ENCODE peak calls at places on chromosomes 2 and 18, in four cellular contexts. Z, M, B and A are unnamed samples.

GRCh38 chr2:195563857-195564512 is 93.0 kb upstream of the SLC39A10 start:
- DNase-seq in Z (no peak), M (no peak), B (no peak), A (no peak)

GRCh38 chr18:55794288-55795052 is 206.5 kb upstream of the TCF4 start:
- DNase-seq in Z (no peak), M (no peak), B (no peak), A (no peak)

GRCh38 chr2:119136093-119136492 is 22.5 kb downstream of the C1QL2 start:
- DNase-seq in Z (no peak), M (no peak), B (no peak), A (peak; percentile 54)

GRCh38 chr2:225994748-225995405 is 595.4 kb downstream of the NYAP2 start:
- DNase-seq in Z (no peak), M (no peak), B (no peak), A (no peak)

GRCh38 chr18:24793742-24794141 is 333.3 kb downstream of the HRH4 start:
- DNase-seq in Z (no peak), M (no peak), B (no peak), A (no peak)

GRCh38 chr2:226334981-226335720 is 464.5 kb downstream of the IRS1 start:
- DNase-seq in Z (no peak), M (no peak), B (no peak), A (no peak)

GRCh38 chr2:180938419-180938818 is 42.0 kb upstream of the UBE2E3 start:
- DNase-seq in Z (no peak), M (no peak), B (no peak), A (no peak)

GRCh38 chr18:53324353-53324752 is 900.1 kb downstream of the MBD2 start:
- DNase-seq in Z (no peak), M (no peak), B (no peak), A (no peak)

GRCh38 chr2:109322111-109322510 is 193.1 kb downstream of the SH3RF3 start:
- DNase-seq in Z (peak; percentile 99), M (no peak), B (no peak), A (no peak)

GRCh38 chr2:197191948-197192338 is 118.6 kb downstream of the ANKRD44 start:
- DNase-seq in Z (no peak), M (no peak), B (no peak), A (no peak)

GRCh38 chr2:19871836-19872235 is 29.9 kb downstream of the TTC32 start:
- DNase-seq in Z (peak; percentile 33), M (no peak), B (no peak), A (no peak)

GRCh38 chr2:74944987-74945782 is 13.3 kb upstream of the POLE4 start:
- DNase-seq in Z (no peak), M (no peak), B (no peak), A (no peak)

GRCh38 chr2:113212245-113213060 is 38.7 kb downstream of the PSD4 start:
- DNase-seq in Z (peak; percentile 73), M (peak; percentile 20), B (no peak), A (peak; percentile 60)

GRCh38 chr2:160109939-160110673 is 47.7 kb upstream of the PLA2R1 start:
- DNase-seq in Z (peak; percentile 73), M (peak; percentile 85), B (peak; percentile 58), A (peak; percentile 56)

GRCh38 chr2:100766806-100767205 is 53.1 kb upstream of the NPAS2 start:
- DNase-seq in Z (no peak), M (no peak), B (no peak), A (no peak)

GRCh38 chr18:7388752-7389151 is 157.9 kb downstream of the LRRC30 start:
- DNase-seq in Z (no peak), M (peak; percentile 58), B (no peak), A (no peak)

GRCh38 chr2:239279508-239280295 is 121.1 kb downstream of the HDAC4 start:
- DNase-seq in Z (no peak), M (no peak), B (peak; percentile 39), A (peak; percentile 50)

GRCh38 chr18:5456577-5457466 is 87.0 kb downstream of the EPB41L3 start:
- DNase-seq in Z (no peak), M (peak; percentile 81), B (no peak), A (peak; percentile 50)

GRCh38 chr18:45248240-45248903 is 366.9 kb upstream of the SLC14A2 start:
- DNase-seq in Z (peak; percentile 67), M (no peak), B (no peak), A (no peak)

GRCh38 chr2:240213476-240214391 is 73.3 kb upstream of the OTOS start:
- DNase-seq in Z (peak; percentile 53), M (no peak), B (peak; percentile 48), A (peak; percentile 53)

GRCh38 chr2:18792226-18792629 is 202.9 kb upstream of the NT5C1B start:
- DNase-seq in Z (no peak), M (no peak), B (no peak), A (no peak)

GRCh38 chr2:170255971-170256370 is 78.0 kb downstream of the MYO3B start:
- DNase-seq in Z (no peak), M (no peak), B (no peak), A (no peak)

GRCh38 chr2:201127570-201127969 is 11.6 kb downstream of the CFLAR start:
- DNase-seq in Z (no peak), M (no peak), B (no peak), A (no peak)

GRCh38 chr2:118185210-118186109 is 97.2 kb downstream of the INSIG2 start:
- DNase-seq in Z (peak; percentile 77), M (peak; percentile 77), B (peak; percentile 84), A (peak; percentile 79)

GRCh38 chr18:70132999-70133398 is 72.5 kb downstream of the RTTN start:
- DNase-seq in Z (peak; percentile 63), M (no peak), B (no peak), A (no peak)

GRCh38 chr2:96164459-96165184 is 19.4 kb upstream of the DUSP2 start:
- DNase-seq in Z (no peak), M (peak; percentile 44), B (peak; percentile 26), A (peak; percentile 88)

GRCh38 chr2:11562011-11562410 is 28.2 kb downstream of the GREB1 start:
- DNase-seq in Z (no peak), M (no peak), B (peak; percentile 16), A (peak; percentile 17)

GRCh38 chr18:8889479-8889878 is 184.1 kb downstream of the MTCL1 start:
- DNase-seq in Z (no peak), M (no peak), B (no peak), A (no peak)

GRCh38 chr18:34783485-34783884 is 73.4 kb downstream of the DTNA start:
- DNase-seq in Z (no peak), M (no peak), B (no peak), A (no peak)

GRCh38 chr18:304887-305529 is 37.2 kb upstream of the THOC1 start:
- DNase-seq in Z (no peak), M (peak; percentile 50), B (no peak), A (no peak)

GRCh38 chr18:42281124-42281523 is 326.1 kb downstream of the PIK3C3 start:
- DNase-seq in Z (no peak), M (no peak), B (no peak), A (no peak)

GRCh38 chr2:9703701-9704221 is 73.0 kb upstream of the YWHAQ start:
- DNase-seq in Z (no peak), M (no peak), B (no peak), A (peak; percentile 20)

GRCh38 chr2:6580982-6581381 is 284.7 kb downstream of the CMPK2 start:
- DNase-seq in Z (no peak), M (no peak), B (no peak), A (no peak)

GRCh38 chr2:1911811-1912210 is 167.5 kb upstream of the PXDN start:
- DNase-seq in Z (no peak), M (no peak), B (no peak), A (no peak)

GRCh38 chr18:25826823-25827617 is 263.4 kb downstream of the SS18 start:
- DNase-seq in Z (no peak), M (no peak), B (no peak), A (no peak)

GRCh38 chr2:38190542-38191218 is 114.7 kb upstream of the CYP1B1 start:
- DNase-seq in Z (no peak), M (no peak), B (no peak), A (no peak)

GRCh38 chr2:232831496-232831895 is 38.6 kb upstream of the SNORC start:
- DNase-seq in Z (no peak), M (no peak), B (no peak), A (no peak)

GRCh38 chr2:232833830-232834229 is 36.2 kb upstream of the SNORC start:
- DNase-seq in Z (no peak), M (peak; percentile 17), B (no peak), A (no peak)

GRCh38 chr2:232839680-232840079 is 30.4 kb upstream of the SNORC start:
- DNase-seq in Z (no peak), M (no peak), B (no peak), A (no peak)

GRCh38 chr2:232838406-232838874 is 31.6 kb upstream of the SNORC start:
- DNase-seq in Z (no peak), M (no peak), B (no peak), A (no peak)

GRCh38 chr2:232836934-232837333 is 33.1 kb upstream of the SNORC start:
- DNase-seq in Z (no peak), M (no peak), B (no peak), A (no peak)
- H3K36me3 ChIP-seq in Z (peaks cover 84% of the 10 kb centered on the region), M (peaks cover 4% of the 10 kb centered on the region), B (peaks cover 23% of the 10 kb centered on the region), A (peaks cover 12% of the 10 kb centered on the region)

GRCh38 chr2:50345691-50346090 is 686.2 kb downstream of the NRXN1 start:
- DNase-seq in Z (no peak), M (no peak), B (no peak), A (peak; percentile 14)

GRCh38 chr2:50344509-50345106 is 687.3 kb downstream of the NRXN1 start:
- DNase-seq in Z (no peak), M (peak; percentile 49), B (no peak), A (peak; percentile 20)

GRCh38 chr2:50347355-50348044 is 684.4 kb downstream of the NRXN1 start:
- DNase-seq in Z (no peak), M (peak; percentile 81), B (no peak), A (peak; percentile 69)

GRCh38 chr2:50346104-50346503 is 685.8 kb downstream of the NRXN1 start:
- DNase-seq in Z (peak; percentile 64), M (peak; percentile 79), B (no peak), A (peak; percentile 64)

GRCh38 chr2:50346586-50347351 is 685.2 kb downstream of the NRXN1 start:
- DNase-seq in Z (no peak), M (peak; percentile 47), B (no peak), A (peak; percentile 49)
- H3K4me3 ChIP-seq in Z (no peak overlapping the region), M (peak overlapping the region; percentile 86), B (no peak overlapping the region), A (peak overlapping the region; percentile 57)

DNA sequence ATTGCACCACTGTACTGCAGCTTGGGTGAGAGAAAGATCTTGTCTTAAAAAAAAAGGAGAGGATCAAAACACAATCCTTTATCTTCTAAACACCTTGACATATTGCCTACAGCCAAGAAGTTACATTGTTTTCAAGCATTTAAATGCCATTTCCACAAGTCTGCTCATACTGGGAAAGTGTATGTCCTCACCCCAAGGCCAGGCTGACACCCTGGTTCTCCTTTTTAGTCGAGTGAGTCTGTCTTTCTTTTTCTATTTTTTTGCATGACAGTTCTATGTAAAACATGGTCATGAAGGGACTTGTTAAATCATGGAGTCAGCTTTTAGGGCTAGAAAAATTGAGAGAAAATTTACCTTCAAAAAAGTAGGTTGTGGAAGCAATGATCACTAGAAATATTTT is 233.3 kb downstream of the FAM210A start:
- DNase-seq in Z (no peak), M (no peak), B (no peak), A (no peak)
- H3K27me3 ChIP-seq in Z (no peaks in the 10 kb centered on the region), M (no peaks in the 10 kb centered on the region), B (no peaks in the 10 kb centered on the region), A (no peaks in the 10 kb centered on the region)

GRCh38 chr2:203441463-203441862 is 93.6 kb downstream of the RAPH1 start:
- DNase-seq in Z (no peak), M (no peak), B (no peak), A (no peak)

GRCh38 chr2:203438528-203438927 is 96.6 kb downstream of the RAPH1 start:
- DNase-seq in Z (no peak), M (no peak), B (no peak), A (no peak)

GRCh38 chr2:203442463-203442862 is 92.6 kb downstream of the RAPH1 start:
- DNase-seq in Z (no peak), M (no peak), B (no peak), A (no peak)

GRCh38 chr2:203437516-203437915 is 97.6 kb downstream of the RAPH1 start:
- DNase-seq in Z (no peak), M (no peak), B (no peak), A (no peak)

GRCh38 chr2:203440671-203441070 is 94.4 kb downstream of the RAPH1 start:
- DNase-seq in Z (no peak), M (no peak), B (no peak), A (no peak)
- H3K36me3 ChIP-seq in Z (peaks cover 74% of the 10 kb centered on the region), M (no peaks in the 10 kb centered on the region), B (no peaks in the 10 kb centered on the region), A (no peaks in the 10 kb centered on the region)